ENCODE peak calls at places on chromosomes 13 and 19, in four cellular contexts. One of them, this sample, is unnamed.

GRCh38 chr19:47633516-47633915 is 24.6 kb downstream of the BICRA start:
- DNase-seq in HepG2: peak; percentile 44
- DNase-seq in GM12878: no peak
- DNase-seq in K562: no peak
- DNase-seq in this sample: no peak

GRCh38 chr13:99288069-99288468 is 19.1 kb downstream of the GPR183 start:
- DNase-seq in HepG2: no peak
- DNase-seq in GM12878: peak; percentile 93
- DNase-seq in K562: no peak
- DNase-seq in this sample: no peak

GRCh38 chr13:80742027-80742426 is 401.1 kb upstream of the SPRY2 start:
- DNase-seq in HepG2: no peak
- DNase-seq in GM12878: no peak
- DNase-seq in K562: no peak
- DNase-seq in this sample: no peak

GRCh38 chr13:50119593-50119992 is 104.3 kb downstream of the KCNRG start:
- DNase-seq in HepG2: no peak
- DNase-seq in GM12878: no peak
- DNase-seq in K562: no peak
- DNase-seq in this sample: no peak

GRCh38 chr19:29887498-29887897 is 54.5 kb upstream of the URI1 start:
- DNase-seq in HepG2: no peak
- DNase-seq in GM12878: no peak
- DNase-seq in K562: no peak
- DNase-seq in this sample: no peak

GRCh38 chr19:2974342-2974932 is 2.9 kb upstream of the TLE6 start:
- DNase-seq in HepG2: no peak
- DNase-seq in GM12878: no peak
- DNase-seq in K562: peak; percentile 53
- DNase-seq in this sample: no peak

GRCh38 chr13:101640797-101641400 is 188.4 kb downstream of the ITGBL1 start:
- DNase-seq in HepG2: no peak
- DNase-seq in GM12878: no peak
- DNase-seq in K562: no peak
- DNase-seq in this sample: no peak

GRCh38 chr19:3479177-3479818 is 1.0 kb downstream of the SMIM24 start:
- DNase-seq in HepG2: no peak
- DNase-seq in GM12878: no peak
- DNase-seq in K562: peak; percentile 91
- DNase-seq in this sample: peak; percentile 79

GRCh38 chr19:48487544-48487943 is 18.4 kb downstream of the CYTH2 start:
- DNase-seq in HepG2: peak; percentile 31
- DNase-seq in GM12878: no peak
- DNase-seq in K562: no peak
- DNase-seq in this sample: no peak

GRCh38 chr19:17790059-17790780 is 4.7 kb upstream of the B3GNT3 start:
- DNase-seq in HepG2: no peak
- DNase-seq in GM12878: no peak
- DNase-seq in K562: no peak
- DNase-seq in this sample: no peak

GRCh38 chr13:33735276-33735675 is 82.7 kb upstream of the RFC3 start:
- DNase-seq in HepG2: no peak
- DNase-seq in GM12878: no peak
- DNase-seq in K562: no peak
- DNase-seq in this sample: no peak

GRCh38 chr19:35908977-35909683 is 1.0 kb upstream of the TYROBP start:
- DNase-seq in HepG2: no peak
- DNase-seq in GM12878: no peak
- DNase-seq in K562: no peak
- DNase-seq in this sample: no peak

GRCh38 chr19:18883530-18884304 is 12.2 kb downstream of the CERS1 start:
- DNase-seq in HepG2: no peak
- DNase-seq in GM12878: no peak
- DNase-seq in K562: peak; percentile 47
- DNase-seq in this sample: no peak

GRCh38 chr19:44745386-44745831 is 3.1 kb upstream of the BCL3 start:
- DNase-seq in HepG2: no peak
- DNase-seq in GM12878: no peak
- DNase-seq in K562: peak; percentile 46
- DNase-seq in this sample: peak; percentile 41

GRCh38 chr13:32211788-32212187 is 103.4 kb downstream of the ZAR1L start:
- DNase-seq in HepG2: no peak
- DNase-seq in GM12878: no peak
- DNase-seq in K562: no peak
- DNase-seq in this sample: no peak

GRCh38 chr13:106159295-106160195 is 375.9 kb downstream of the EFNB2 start:
- DNase-seq in HepG2: no peak
- DNase-seq in GM12878: no peak
- DNase-seq in K562: no peak
- DNase-seq in this sample: no peak

GRCh38 chr13:35388456-35388855 is 88.0 kb downstream of the MAB21L1 start:
- DNase-seq in HepG2: no peak
- DNase-seq in GM12878: no peak
- DNase-seq in K562: no peak
- DNase-seq in this sample: no peak

GRCh38 chr13:45595968-45596367 is 19.6 kb downstream of the ERICH6B start:
- DNase-seq in HepG2: no peak
- DNase-seq in GM12878: no peak
- DNase-seq in K562: no peak
- DNase-seq in this sample: no peak

GRCh38 chr13:23449386-23450162 is 16.1 kb upstream of the SACS start:
- DNase-seq in HepG2: no peak
- DNase-seq in GM12878: no peak
- DNase-seq in K562: no peak
- DNase-seq in this sample: no peak

GRCh38 chr19:1590641-1591397 is 1.8 kb downstream of the MBD3 start:
- DNase-seq in HepG2: peak; percentile 49
- DNase-seq in GM12878: no peak
- DNase-seq in K562: peak; percentile 15
- DNase-seq in this sample: peak; percentile 43

GRCh38 chr13:79581870-79582315 is 100.9 kb downstream of the NDFIP2 start:
- DNase-seq in HepG2: no peak
- DNase-seq in GM12878: no peak
- DNase-seq in K562: no peak
- DNase-seq in this sample: peak; percentile 13

GRCh38 chr13:84574851-84575250 is 692.6 kb upstream of the SLITRK1 start:
- DNase-seq in HepG2: no peak
- DNase-seq in GM12878: no peak
- DNase-seq in K562: no peak
- DNase-seq in this sample: no peak

GRCh38 chr13:114107686-114108081 is 24.7 kb downstream of the RASA3 start:
- DNase-seq in HepG2: no peak
- DNase-seq in GM12878: no peak
- DNase-seq in K562: no peak
- DNase-seq in this sample: peak; percentile 9

GRCh38 chr13:100566543-100566942 is 22.0 kb downstream of the GGACT start:
- DNase-seq in HepG2: no peak
- DNase-seq in GM12878: no peak
- DNase-seq in K562: no peak
- DNase-seq in this sample: no peak
- TF ChIP-seq ETV6 in HepG2: no peak
- TF ChIP-seq ETV6 in GM12878: no peak
- TF ChIP-seq ETV6 in K562: no peak
- TF ChIP-seq ETV6 in this sample: no peak

GRCh38 chr19:4487572-4487971 is 15.5 kb downstream of the HDGFL2 start:
- DNase-seq in HepG2: no peak
- DNase-seq in GM12878: no peak
- DNase-seq in K562: no peak
- DNase-seq in this sample: no peak
- TF ChIP-seq CREM in HepG2: no peak
- TF ChIP-seq CREM in GM12878: no peak
- TF ChIP-seq CREM in K562: no peak
- TF ChIP-seq CREM in this sample: no peak

DNA sequence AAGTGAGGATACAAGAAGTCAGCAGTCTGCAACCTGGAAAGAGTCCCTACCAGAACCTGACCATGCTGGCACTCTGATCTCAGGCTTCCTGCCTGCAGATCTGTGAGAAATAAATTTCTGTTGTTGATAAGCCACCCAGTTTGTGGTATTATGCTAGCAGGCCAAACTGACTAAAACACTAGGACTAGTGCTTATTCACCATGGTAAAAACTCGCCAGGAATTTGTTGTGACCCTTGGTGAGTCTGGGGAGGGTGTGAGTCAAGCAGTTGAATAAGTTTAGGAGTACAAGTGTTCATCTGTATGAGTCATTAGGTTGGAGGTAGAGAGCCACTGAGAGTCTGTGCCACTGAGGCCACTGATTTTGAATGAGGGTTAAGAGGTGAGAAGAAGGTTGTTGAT is 3.6 kb downstream of the ZIK1 start:
- DNase-seq in HepG2: no peak
- DNase-seq in GM12878: no peak
- DNase-seq in K562: no peak
- DNase-seq in this sample: no peak
- TF ChIP-seq ETV6 in HepG2: no peak
- TF ChIP-seq ETV6 in GM12878: no peak
- TF ChIP-seq ETV6 in K562: no peak
- TF ChIP-seq ETV6 in this sample: no peak

GRCh38 chr13:102913924-102914628 is 68.2 kb downstream of the ERCC5 start:
- DNase-seq in HepG2: no peak
- DNase-seq in GM12878: no peak
- DNase-seq in K562: no peak
- DNase-seq in this sample: no peak
- TF ChIP-seq CREM in HepG2: no peak
- TF ChIP-seq CREM in GM12878: no peak
- TF ChIP-seq CREM in K562: no peak
- TF ChIP-seq CREM in this sample: no peak

DNA sequence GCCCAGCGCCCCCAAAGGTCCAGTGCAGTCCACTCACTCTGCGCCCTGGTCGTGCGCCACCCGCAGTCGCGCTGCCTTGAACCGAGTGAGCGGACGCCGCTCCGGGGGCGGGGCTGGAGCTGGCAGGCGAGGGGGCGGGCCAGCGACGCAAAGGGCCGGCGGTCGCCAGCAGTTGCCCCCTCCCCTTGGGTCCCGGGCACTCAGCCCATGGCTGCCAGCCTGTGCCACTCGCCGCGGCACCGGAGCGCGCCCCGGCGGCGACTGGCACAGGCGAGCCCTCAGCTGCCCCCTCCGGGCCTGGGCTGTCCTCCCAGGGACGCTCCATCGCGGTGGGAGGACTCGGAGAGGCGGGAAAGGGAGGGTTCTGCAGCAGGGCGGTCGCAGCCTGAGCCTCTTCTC is at the start of gene S1PR5:
- DNase-seq in HepG2: no peak
- DNase-seq in GM12878: no peak
- DNase-seq in K562: peak; percentile 70
- DNase-seq in this sample: peak; percentile 54
- TF ChIP-seq ETV6 in HepG2: no peak
- TF ChIP-seq ETV6 in GM12878: no peak
- TF ChIP-seq ETV6 in K562: no peak
- TF ChIP-seq ETV6 in this sample: no peak

This sample was measured in WTC11.